ENCODE peak calls at places on chromosome 2, in six cellular contexts. Q is activated B cell treated with CpG ODN at 0.5 μM for 24 hours; B is DMS153; G is adrenal gland; L is GM23338; V is activated naive CD4-positive, alpha-beta T cell. F is an unnamed sample.

GRCh38 chr2:239789711-239790110 is 235.4 kb downstream of the NDUFA10 start:
- DNase-seq in L (no peak), Q (no peak), B (no peak), V (no peak), G (peak; percentile 45), F (no peak)

GRCh38 chr2:168976034-168976654 is 55.0 kb downstream of the ABCB11 start:
- DNase-seq in B (no peak), Q (no peak), V (no peak), G (no peak), L (no peak), F (no peak)

GRCh38 chr2:107633580-107634147 is 193.0 kb upstream of the RGPD4 start:
- DNase-seq in L (no peak), B (no peak), Q (no peak), V (no peak), G (no peak), F (no peak)

GRCh38 chr2:6069354-6069753 is 377.2 kb downstream of the SOX11 start:
- DNase-seq in B (peak; percentile 83), L (peak; percentile 60), V (no peak), G (no peak), Q (no peak), F (no peak)

GRCh38 chr2:109523536-109524361 is 90.0 kb downstream of the SEPTIN10 start:
- DNase-seq in G (no peak), Q (no peak), L (no peak), V (no peak), B (no peak), F (no peak)

GRCh38 chr2:129233751-129234406 is 745.6 kb upstream of the RAB6C start:
- DNase-seq in L (peak; percentile 27), B (no peak), V (no peak), Q (no peak), G (no peak), F (no peak)

GRCh38 chr2:231186325-231186724 is 12.1 kb upstream of the ARMC9 start:
- DNase-seq in L (no peak), V (no peak), Q (no peak), B (no peak), G (peak; percentile 47), F (no peak)

GRCh38 chr2:191228861-191229260 is 16.3 kb upstream of the MYO1B start:
- DNase-seq in Q (no peak), B (no peak), V (no peak), G (peak; percentile 66), L (no peak), F (no peak)

GRCh38 chr2:181430406-181431199 is 26.6 kb upstream of the ITGA4 start:
- DNase-seq in V (no peak), L (peak; percentile 58), G (no peak), B (no peak), Q (no peak), F (no peak)

GRCh38 chr2:64768426-64769033 is 114.8 kb upstream of the SERTAD2 start:
- DNase-seq in V (no peak), L (peak; percentile 28), Q (no peak), G (no peak), B (no peak), F (no peak)

GRCh38 chr2:30686000-30686399 is 121.2 kb downstream of the CAPN13 start:
- DNase-seq in B (peak; percentile 87), L (peak; percentile 76), Q (no peak), V (no peak), G (no peak), F (no peak)

GRCh38 chr2:174438146-174438886 is 42.8 kb downstream of the SCRN3 start:
- DNase-seq in V (no peak), Q (no peak), L (no peak), B (no peak), G (no peak), F (peak; percentile 36)

GRCh38 chr2:210534879-210535278 is 21.5 kb upstream of the CPS1 start:
- DNase-seq in L (no peak), B (no peak), G (no peak), V (no peak), Q (no peak), F (no peak)

GRCh38 chr2:15169326-15170038 is 391.7 kb downstream of the NBAS start:
- DNase-seq in V (no peak), Q (no peak), B (no peak), L (no peak), G (no peak), F (no peak)

F was measured in left lung.